ENCODE peak calls at places on chromosomes 2 and 18, in five cellular contexts. X is stimulated activated CD4-positive, alpha-beta T cell treated with anti-CD3 and anti-CD28 coated beads, Interleukin-1b, Interleukin-23, amount 100 ng/mL, for 24 hours; C is left colon; F is upper lobe of right lung; W is NCI-H748 treated with DMSO at 0.1 percent for 48 hours. T is an unnamed sample.

GRCh38 chr2:56199492-56199891 is 15.7 kb downstream of the CCDC85A start:
- DNase-seq in W (no peak), F (no peak), C (no peak), X (no peak), T (no peak)

GRCh38 chr2:84959045-84959493 is 11.9 kb upstream of the KCMF1 start:
- DNase-seq in X (no peak), W (no peak), F (no peak), C (no peak), T (no peak)

GRCh38 chr18:43961713-43962112 is 684.4 kb upstream of the SYT4 start:
- DNase-seq in W (no peak), F (no peak), X (no peak), C (no peak), T (no peak)

GRCh38 chr2:217785544-217786045 is 217.2 kb downstream of the TNS1 start:
- DNase-seq in F (peak), X (peak), W (peak), C (no peak), T (peak)

GRCh38 chr2:224325941-224326340 is 76.0 kb downstream of the FAM124B start:
- DNase-seq in F (no peak), W (no peak), X (no peak), C (no peak), T (no peak)

GRCh38 chr18:8339958-8340357 is 269.3 kb upstream of the RAB12 start:
- DNase-seq in C (no peak), X (no peak), W (no peak), F (no peak), T (no peak)

GRCh38 chr2:222902660-222903059 is 41.8 kb downstream of the ACSL3 start:
- DNase-seq in W (no peak), X (no peak), F (no peak), C (no peak), T (no peak)

GRCh38 chr2:189366349-189366748 is 74.9 kb upstream of the WDR75 start:
- DNase-seq in X (no peak), F (no peak), W (no peak), C (no peak), T (no peak)

GRCh38 chr18:34760444-34760843 is 50.3 kb downstream of the DTNA start:
- DNase-seq in C (no peak), W (no peak), X (no peak), F (no peak), T (no peak)

GRCh38 chr2:234258562-234259141 is 208.2 kb downstream of the SPP2 start:
- DNase-seq in C (no peak), X (no peak), W (no peak), F (no peak), T (no peak)

GRCh38 chr2:230650585-230651137 is 62.0 kb upstream of the CAB39 start:
- DNase-seq in W (no peak), C (no peak), X (no peak), F (peak), T (no peak)

GRCh38 chr2:70748002-70748779 is 19.8 kb downstream of the ADD2 start:
- DNase-seq in F (no peak), W (no peak), C (no peak), X (no peak), T (no peak)

GRCh38 chr2:105323117-105323516 is 6.4 kb downstream of the TGFBRAP1 start:
- DNase-seq in C (no peak), X (no peak), F (no peak), W (no peak), T (no peak)

GRCh38 chr2:72276356-72276755 is 128.7 kb upstream of the CYP26B1 start:
- DNase-seq in W (no peak), C (no peak), X (no peak), F (no peak), T (no peak)

GRCh38 chr2:99827296-99827999 is 314.9 kb downstream of the AFF3 start:
- DNase-seq in C (no peak), W (no peak), X (no peak), F (no peak), T (no peak)

GRCh38 chr2:72678036-72678435 is 147.8 kb downstream of the EXOC6B start:
- DNase-seq in F (no peak), C (no peak), X (no peak), W (no peak), T (no peak)

GRCh38 chr2:74316616-74317295 is 26.5 kb downstream of the SLC4A5 start:
- DNase-seq in C (no peak), X (no peak), W (no peak), F (no peak), T (no peak)

GRCh38 chr18:10453885-10454772 is at the start of gene APCDD1:
- DNase-seq in F (peak), C (peak), X (no peak), W (peak), T (peak)

GRCh38 chr18:40897884-40898283 is 1057.2 kb upstream of the PIK3C3 start:
- DNase-seq in F (no peak), C (no peak), X (no peak), W (no peak), T (no peak)

GRCh38 chr2:141201161-141201560 is 929.7 kb downstream of the LRP1B start:
- DNase-seq in X (no peak), F (no peak), W (no peak), C (no peak), T (no peak)

GRCh38 chr18:1253825-1254224 is 349.2 kb downstream of the ADCYAP1 start:
- DNase-seq in W (no peak), C (no peak), X (no peak), F (no peak), T (no peak)

GRCh38 chr2:234556848-234557573 is 60.1 kb upstream of the ARL4C start:
- DNase-seq in F (no peak), X (no peak), W (no peak), C (no peak), T (no peak)

GRCh38 chr2:201194097-201194496 is 11.2 kb downstream of the CASP10 start:
- DNase-seq in F (no peak), C (no peak), X (no peak), W (no peak), T (no peak)

GRCh38 chr2:136116813-136117390 is 1.0 kb downstream of the CXCR4 start:
- DNase-seq in C (no peak), W (no peak), X (no peak), F (peak), T (peak)

GRCh38 chr2:62427146-62427545 is 78.8 kb downstream of the TMEM17 start:
- DNase-seq in W (no peak), X (no peak), F (no peak), C (no peak), T (no peak)

GRCh38 chr2:228649876-228650275 is 468.4 kb upstream of the SPHKAP start:
- DNase-seq in C (no peak), W (no peak), X (no peak), F (no peak), T (no peak)

GRCh38 chr2:190765386-190766173 is 115.0 kb upstream of the GLS start:
- DNase-seq in C (no peak), W (no peak), F (no peak), X (no peak), T (no peak)

GRCh38 chr2:26298638-26299393 is 47.1 kb upstream of the SELENOI start:
- DNase-seq in X (no peak), W (no peak), F (no peak), C (peak), T (peak)

GRCh38 chr2:31694444-31694843 is 113.7 kb upstream of the SRD5A2 start:
- DNase-seq in W (no peak), X (no peak), F (no peak), C (no peak), T (no peak)

GRCh38 chr18:79614211-79615028 is 65.2 kb upstream of the CTDP1 start:
- DNase-seq in X (no peak), W (no peak), F (peak), C (no peak), T (no peak)

GRCh38 chr18:77124452-77124922 is 8.1 kb downstream of the MBP start:
- DNase-seq in C (no peak), F (no peak), X (no peak), W (no peak), T (no peak)

GRCh38 chr2:12852135-12852534 is 135.4 kb downstream of the TRIB2 start:
- DNase-seq in X (no peak), W (no peak), F (no peak), C (no peak), T (no peak)

GRCh38 chr2:13260401-13260800 is 543.7 kb downstream of the TRIB2 start:
- DNase-seq in F (no peak), W (no peak), X (no peak), C (no peak), T (no peak)

T was measured in colonic mucosa.